ENCODE peak calls at places on chromosomes 7 and 10, in five cellular contexts. J, R, M, Y and F are unnamed samples.

GRCh38 chr7:54978364-54979116 is 40.3 kb upstream of the EGFR start:
- DNase-seq in M (no peak), Y (no peak), R (no peak), J (no peak), F (peak; percentile 52)

GRCh38 chr7:44085549-44085948 is 3.2 kb upstream of the POLM start:
- DNase-seq in M (no peak), Y (no peak), R (no peak), J (no peak), F (peak; percentile 22)

GRCh38 chr10:104109908-104110662 is 11.9 kb upstream of the SFR1 start:
- DNase-seq in J (no peak), R (no peak), M (no peak), Y (no peak), F (no peak)

GRCh38 chr7:92246363-92247101 is 758 bp downstream of the ANKIB1 start:
- DNase-seq in M (peak; percentile 15), J (peak; percentile 37), R (no peak), Y (peak; percentile 38), F (no peak)

GRCh38 chr7:20197837-20198236 is 19.3 kb downstream of the MACC1 start:
- DNase-seq in Y (no peak), J (no peak), R (no peak), M (no peak), F (no peak)

GRCh38 chr7:133360201-133360600 is 107.3 kb downstream of the EXOC4 start:
- DNase-seq in Y (no peak), R (no peak), J (no peak), M (no peak), F (no peak)

GRCh38 chr10:101031128-101031795 is at the start of the genes PDZD7 and SFXN3:
- DNase-seq in R (peak; percentile 98), Y (peak; percentile 77), J (peak; percentile 95), M (peak; percentile 97), F (peak; percentile 97)

GRCh38 chr10:80122110-80122710 is 10.3 kb upstream of the PLAC9 start:
- DNase-seq in Y (no peak), J (no peak), R (no peak), M (no peak), F (no peak)

GRCh38 chr10:107280293-107280692 is 115.8 kb upstream of the SORCS1 start:
- DNase-seq in M (no peak), R (no peak), Y (no peak), J (no peak), F (no peak)

GRCh38 chr7:80134536-80135305 is at the start of gene GNAI1:
- DNase-seq in Y (peak; percentile 51), R (peak; percentile 50), J (no peak), M (peak; percentile 46), F (peak; percentile 77)

GRCh38 chr7:10912077-10912476 is 61.6 kb upstream of the PHF14 start:
- DNase-seq in M (no peak), R (no peak), J (no peak), Y (no peak), F (no peak)

GRCh38 chr10:78187371-78187770 is 153.7 kb downstream of the RPS24 start:
- DNase-seq in M (no peak), J (no peak), R (no peak), Y (no peak), F (no peak)

GRCh38 chr10:29642996-29643395 is 8.2 kb upstream of the SVIL start:
- DNase-seq in M (no peak), J (no peak), R (peak; percentile 62), Y (no peak), F (no peak)

GRCh38 chr7:66307591-66308215 is 102.6 kb downstream of the TPST1 start:
- DNase-seq in R (peak; percentile 10), J (no peak), M (no peak), Y (no peak), F (no peak)

GRCh38 chr10:58853668-58854067 is 322.8 kb upstream of the PHYHIPL start:
- DNase-seq in M (no peak), R (peak; percentile 24), J (no peak), Y (no peak), F (no peak)